ENCODE peak calls at places on chromosomes 16 and 17, in six cellular contexts. M, Y, F, U, E and I are unnamed samples.
A peak's percentile ranks its signal among the peaks of the same experiment; 100 is the strongest.

GRCh38 chr16:64061621-64062020 is 1060.2 kb downstream of the CDH11 start:
- DNase-seq in E (no peak), U (no peak), M (no peak), F (no peak), Y (no peak), I (no peak)

GRCh38 chr16:4521971-4522623 is 16.5 kb downstream of the CDIP1 start:
- DNase-seq in M (no peak), U (peak; percentile 28), E (no peak), F (no peak), Y (peak; percentile 41), I (no peak)

GRCh38 chr17:49035470-49036269 is 38.5 kb downstream of the IGF2BP1 start:
- DNase-seq in Y (peak; percentile 30), E (peak; percentile 60), F (no peak), U (peak; percentile 54), M (no peak), I (no peak)

GRCh38 chr17:70157151-70157550 is 12.2 kb upstream of the KCNJ2 start:
- DNase-seq in U (no peak), F (no peak), M (no peak), E (no peak), Y (no peak), I (no peak)

GRCh38 chr16:17346774-17347569 is 123.8 kb downstream of the XYLT1 start:
- DNase-seq in U (no peak), M (no peak), F (no peak), E (peak; percentile 75), Y (no peak), I (no peak)

GRCh38 chr16:75298252-75298651 is 46.8 kb upstream of the BCAR1 start:
- DNase-seq in Y (no peak), M (no peak), F (no peak), U (no peak), E (no peak), I (no peak)

GRCh38 chr16:59899940-59900339 is 1165.8 kb upstream of the GOT2 start:
- DNase-seq in Y (no peak), E (no peak), F (no peak), U (no peak), M (no peak), I (no peak)

GRCh38 chr16:15765880-15766279 is 90.9 kb downstream of the MYH11 start:
- DNase-seq in U (peak; percentile 42), F (peak; percentile 73), Y (no peak), E (no peak), M (no peak), I (no peak)

GRCh38 chr17:49995055-49995738 is at the start of gene DLX3:
- DNase-seq in F (no peak), U (peak; percentile 59), M (peak; percentile 86), Y (peak; percentile 63), E (peak; percentile 60), I (peak; percentile 87)

GRCh38 chr16:57023541-57024249 is 34.3 kb downstream of the NLRC5 start:
- DNase-seq in Y (no peak), F (no peak), M (peak; percentile 58), E (no peak), U (no peak), I (no peak)

GRCh38 chr17:27586203-27586701 is 44.7 kb upstream of the LGALS9 start:
- DNase-seq in U (no peak), Y (no peak), F (no peak), M (no peak), E (no peak), I (no peak)

GRCh38 chr16:61391835-61392234 is 644.4 kb downstream of the CDH8 start:
- DNase-seq in F (no peak), E (no peak), U (no peak), M (no peak), Y (no peak), I (no peak)

DNA sequence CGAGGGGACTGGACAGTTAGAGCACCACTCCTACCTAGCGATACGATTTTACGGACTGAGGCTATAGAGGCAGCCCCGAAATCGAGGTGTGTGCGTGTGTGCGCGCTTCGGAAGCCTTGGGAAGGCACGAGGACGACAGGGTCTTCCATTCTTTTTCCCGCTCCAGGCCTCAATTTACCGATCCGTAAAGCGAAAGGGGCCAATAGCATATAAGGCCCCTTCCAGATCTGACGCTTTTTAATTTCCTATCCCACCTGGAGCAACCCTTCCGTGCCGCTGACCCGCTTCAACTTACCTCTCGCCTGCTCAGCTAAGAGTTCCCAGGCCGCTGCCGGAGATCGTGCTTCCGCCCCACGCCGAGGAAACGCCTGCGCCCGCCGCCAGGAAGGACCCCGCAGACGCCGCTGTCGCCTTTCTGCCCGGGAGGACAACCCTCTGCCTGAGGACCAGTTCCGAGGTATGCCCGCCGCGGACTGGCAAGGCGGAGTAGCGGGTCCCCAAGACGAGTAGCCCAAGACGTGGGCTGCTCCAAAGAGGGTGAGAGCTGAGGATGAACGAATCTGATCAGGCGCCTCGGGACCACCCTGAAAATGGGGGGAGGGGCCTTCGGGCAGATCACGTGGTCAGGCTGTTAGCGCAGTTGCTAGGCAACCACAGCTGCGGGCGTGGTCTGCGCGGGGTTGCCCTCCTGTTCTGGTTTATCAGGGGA is at the start of gene EFTUD2:
- DNase-seq in F (peak; percentile 85), U (peak; percentile 93), E (peak; percentile 93), Y (peak; percentile 92), M (peak; percentile 95), I (peak; percentile 94)
- TF ChIP-seq CTCF in F (no peak), U (no peak), E (peak; percentile 38), Y (no peak), M (no peak), I (no peak)

DNA sequence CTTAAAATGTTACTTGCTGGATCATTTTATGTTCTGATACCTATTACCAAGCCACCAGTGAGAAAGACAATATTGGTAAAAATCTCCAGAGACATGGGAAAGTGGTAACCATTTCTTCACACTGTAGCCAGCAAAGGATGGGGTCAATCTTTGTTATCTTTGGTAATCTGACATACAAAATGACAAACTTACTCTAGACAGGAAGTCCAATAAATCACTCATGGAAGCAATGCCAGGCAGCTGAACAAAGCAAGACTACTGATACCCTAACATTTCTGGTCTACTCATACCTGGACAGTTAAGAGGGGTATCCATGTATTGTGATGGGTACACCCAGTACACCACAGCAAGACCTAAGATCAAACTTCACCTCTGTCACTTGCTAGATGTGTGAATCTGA is 19.0 kb downstream of the GRB2 start:
- DNase-seq in M (no peak), F (no peak), Y (no peak), E (no peak), U (no peak), I (no peak)
- H3K4me3 ChIP-seq in M (no peak overlapping the region), F (no peak overlapping the region), Y (no peak overlapping the region), E (no peak overlapping the region), U (no peak overlapping the region), I (no peak overlapping the region)

GRCh38 chr16:85206472-85207356 is 94.4 kb upstream of the CIBAR2 start:
- DNase-seq in M (peak; percentile 95), Y (peak; percentile 79), F (no peak), U (peak; percentile 82), E (peak; percentile 60), I (peak; percentile 82)

GRCh38 chr16:85209526-85210121 is 97.4 kb upstream of the CIBAR2 start:
- DNase-seq in F (peak; percentile 34), M (no peak), Y (peak; percentile 72), E (no peak), U (no peak), I (no peak)

GRCh38 chr16:85208643-85209520 is 96.6 kb upstream of the CIBAR2 start:
- DNase-seq in F (no peak), U (no peak), Y (no peak), M (no peak), E (no peak), I (no peak)

GRCh38 chr16:85207357-85207921 is 95.2 kb upstream of the CIBAR2 start:
- DNase-seq in U (peak; percentile 55), M (no peak), Y (no peak), E (no peak), F (no peak), I (no peak)

DNA sequence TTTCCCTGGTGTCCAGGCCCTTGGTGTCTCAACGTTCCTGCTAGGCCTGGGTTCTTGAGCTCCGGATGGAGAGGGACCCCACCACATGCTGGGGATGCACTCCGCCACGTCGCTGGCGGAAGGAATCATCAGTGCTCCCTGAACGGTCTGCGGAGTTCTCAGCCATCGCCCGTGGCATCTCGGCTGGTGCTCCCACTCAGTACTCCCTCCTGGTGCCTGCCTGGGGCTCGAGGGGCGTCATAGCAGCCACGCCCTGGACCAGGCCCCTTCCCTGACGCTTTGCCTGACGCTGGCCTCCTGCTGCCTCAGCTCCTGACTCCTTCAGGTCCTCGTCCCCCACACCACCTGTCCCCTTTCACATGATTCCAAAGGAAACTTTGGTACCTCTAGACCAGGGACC is 95.9 kb upstream of the CIBAR2 start:
- DNase-seq in E (no peak), M (no peak), U (no peak), F (no peak), Y (no peak), I (no peak)
- H3K4me1 ChIP-seq in E (peaks cover 35% of the 10 kb centered on the region), M (peaks cover 96% of the 10 kb centered on the region), U (peaks cover 50% of the 10 kb centered on the region), F (peaks cover 81% of the 10 kb centered on the region), Y (peaks cover 76% of the 10 kb centered on the region), I (peaks cover 64% of the 10 kb centered on the region)

GRCh38 chr17:71741836-71742235 is 379.0 kb upstream of the SOX9 start:
- DNase-seq in M (no peak), Y (no peak), F (no peak), E (no peak), U (no peak), I (no peak)
- TF ChIP-seq CTCF in M (no peak), Y (no peak), F (no peak), E (no peak), U (no peak), I (no peak)

GRCh38 chr17:17204635-17205231 is 1.4 kb downstream of the PLD6 start:
- DNase-seq in E (no peak), U (no peak), Y (no peak), F (no peak), M (no peak), I (no peak)

GRCh38 chr17:17203173-17203730 is 2.9 kb downstream of the PLD6 start:
- DNase-seq in U (no peak), F (no peak), Y (no peak), M (no peak), E (no peak), I (no peak)

GRCh38 chr17:17205368-17206148 is 575 bp downstream of the PLD6 start:
- DNase-seq in F (peak; percentile 42), Y (peak; percentile 55), U (peak; percentile 33), M (peak; percentile 85), E (peak; percentile 72), I (no peak)

GRCh38 chr17:17201907-17202306 is 4.2 kb downstream of the PLD6 start:
- DNase-seq in E (no peak), U (peak; percentile 42), M (peak; percentile 82), Y (peak; percentile 50), F (no peak), I (no peak)

DNA sequence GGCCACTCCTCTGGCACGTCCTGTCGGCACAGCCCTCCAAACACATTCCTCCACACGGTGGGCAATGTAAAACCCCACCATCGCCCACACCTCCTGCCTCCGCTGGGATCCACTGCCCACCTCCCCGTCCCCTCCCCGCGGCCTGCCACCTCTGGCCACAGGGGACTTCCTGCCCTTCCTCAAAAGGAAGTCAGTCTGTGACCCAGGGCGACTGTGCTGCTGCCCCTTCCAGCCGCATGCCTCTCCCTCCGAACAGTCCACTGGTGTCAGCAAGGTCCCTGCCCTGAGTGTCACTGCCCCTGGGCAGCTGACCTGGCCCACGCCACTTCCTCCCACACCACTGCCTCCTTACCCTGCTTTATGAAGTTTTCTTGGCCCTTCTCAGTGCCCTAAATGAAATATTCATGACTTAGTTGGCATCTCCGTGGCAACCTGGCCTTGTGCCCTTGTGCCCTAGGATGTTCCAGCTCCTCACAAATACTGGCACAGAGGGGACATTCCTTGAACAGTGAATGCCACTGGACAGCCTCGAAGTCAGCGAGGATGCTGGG is 2.0 kb downstream of the PLD6 start:
- DNase-seq in Y (peak; percentile 60), U (no peak), M (peak; percentile 92), E (peak; percentile 30), F (no peak), I (no peak)
- H3K4me3 ChIP-seq in Y (peak overlapping the region; percentile 68), U (no peak overlapping the region), M (peak overlapping the region; percentile 47), E (no peak overlapping the region), F (peak overlapping the region; percentile 85), I (peak overlapping the region; percentile 13)